ENCODE peak calls at places on chromosomes 3 and 15, in eight cellular contexts. G, X, F, K, C, Z, J and W are unnamed samples. For H3K4me1, the result is how much of the 10 kb centered on the place peaks cover.

GRCh38 chr3:141722076-141722475 is 16.0 kb upstream of the RNF7 start:
- DNase-seq in C (no peak), X (no peak), K (no peak), Z (no peak), J (no peak), G (no peak), F (no peak), W (no peak)

GRCh38 chr3:75048650-75049049 is 434.2 kb upstream of the CNTN3 start:
- DNase-seq in C (no peak), K (no peak), J (peak), Z (no peak), F (no peak), X (no peak), G (no peak), W (peak)

GRCh38 chr15:77611767-77612166 is 20.9 kb downstream of the LINGO1 start:
- DNase-seq in K (no peak), G (peak), Z (no peak), X (no peak), F (no peak), C (no peak), J (no peak), W (no peak)

GRCh38 chr3:56219894-56220805 is 248.1 kb downstream of the ERC2 start:
- DNase-seq in X (no peak), K (no peak), G (no peak), F (peak), J (no peak), Z (no peak), C (no peak), W (no peak)

GRCh38 chr3:143266936-143267335 is 147.4 kb downstream of the CHST2 start:
- DNase-seq in J (no peak), C (no peak), Z (no peak), G (no peak), K (no peak), X (no peak), F (no peak), W (no peak)

GRCh38 chr3:102095383-102095782 is 246.1 kb downstream of the NFKBIZ start:
- DNase-seq in G (no peak), Z (no peak), F (no peak), C (no peak), K (no peak), J (no peak), X (no peak), W (no peak)

GRCh38 chr15:95492388-95493070 is 838.0 kb upstream of the NR2F2 start:
- DNase-seq in J (no peak), F (no peak), G (no peak), C (no peak), X (no peak), Z (no peak), K (no peak), W (no peak)

GRCh38 chr3:1469248-1469647 is 376.4 kb downstream of the CNTN6 start:
- DNase-seq in C (no peak), J (no peak), F (no peak), K (no peak), X (no peak), G (no peak), Z (no peak), W (no peak)

GRCh38 chr15:65730560-65731172 is 61.4 kb downstream of the DENND4A start:
- DNase-seq in Z (no peak), G (no peak), C (no peak), X (no peak), K (no peak), J (peak), F (peak), W (no peak)

GRCh38 chr3:16818194-16818593 is 66.6 kb upstream of the PLCL2 start:
- DNase-seq in G (no peak), F (no peak), K (no peak), C (no peak), J (no peak), X (no peak), Z (no peak), W (no peak)

GRCh38 chr15:62291262-62291661 is 126.2 kb upstream of the C2CD4B start:
- DNase-seq in J (no peak), F (no peak), K (no peak), G (no peak), C (no peak), X (no peak), Z (no peak), W (no peak)

GRCh38 chr15:69082041-69082502 is 67.6 kb downstream of the NOX5 start:
- DNase-seq in J (peak), G (no peak), X (no peak), C (no peak), F (peak), K (no peak), Z (no peak), W (no peak)

GRCh38 chr3:188319569-188319968 is 165.6 kb downstream of the LPP start:
- DNase-seq in F (peak), Z (no peak), K (no peak), C (peak), J (peak), G (no peak), X (no peak), W (peak)

GRCh38 chr3:103218146-103218545 is 783.3 kb downstream of the ZPLD1 start:
- DNase-seq in Z (peak), G (no peak), J (no peak), F (no peak), C (no peak), K (no peak), X (no peak), W (no peak)

GRCh38 chr3:49411550-49411967 is 217 bp downstream of the RHOA start:
- DNase-seq in C (peak), J (no peak), X (peak), F (no peak), G (peak), K (peak), Z (no peak), W (no peak)

GRCh38 chr3:14920536-14920935 is 26.8 kb upstream of the NR2C2 start:
- DNase-seq in C (no peak), Z (no peak), X (no peak), K (no peak), J (no peak), F (no peak), G (no peak), W (no peak)

GRCh38 chr3:52506266-52506966 is 11.3 kb downstream of the STAB1 start:
- DNase-seq in C (no peak), Z (no peak), F (no peak), K (no peak), J (no peak), X (no peak), G (no peak), W (no peak)

GRCh38 chr15:49101536-49101935 is 53.9 kb downstream of the COPS2 start:
- DNase-seq in J (no peak), F (peak), K (no peak), Z (no peak), G (no peak), C (no peak), X (no peak), W (no peak)

GRCh38 chr3:129718201-129718600 is 111.7 kb upstream of the PLXND1 start:
- DNase-seq in F (no peak), Z (no peak), G (no peak), K (no peak), X (no peak), J (no peak), C (no peak), W (no peak)

GRCh38 chr3:98884675-98885371 is 16.7 kb downstream of the DCBLD2 start:
- DNase-seq in F (peak), C (no peak), Z (no peak), K (no peak), X (no peak), J (no peak), G (no peak), W (no peak)

GRCh38 chr3:12900885-12901411 is 59.6 kb upstream of the RPL32 start:
- DNase-seq in X (no peak), G (no peak), F (no peak), J (no peak), K (no peak), C (no peak), Z (no peak), W (no peak)

GRCh38 chr3:151308089-151308488 is 8.5 kb downstream of the GPR87 start:
- DNase-seq in J (no peak), X (no peak), K (no peak), F (no peak), C (no peak), G (no peak), Z (no peak), W (peak)
- H3K4me1 ChIP-seq in J (half or more), X (under half), K (under half), F (under half), C (under half), G (under half), Z (under half), W (under half)

DNA sequence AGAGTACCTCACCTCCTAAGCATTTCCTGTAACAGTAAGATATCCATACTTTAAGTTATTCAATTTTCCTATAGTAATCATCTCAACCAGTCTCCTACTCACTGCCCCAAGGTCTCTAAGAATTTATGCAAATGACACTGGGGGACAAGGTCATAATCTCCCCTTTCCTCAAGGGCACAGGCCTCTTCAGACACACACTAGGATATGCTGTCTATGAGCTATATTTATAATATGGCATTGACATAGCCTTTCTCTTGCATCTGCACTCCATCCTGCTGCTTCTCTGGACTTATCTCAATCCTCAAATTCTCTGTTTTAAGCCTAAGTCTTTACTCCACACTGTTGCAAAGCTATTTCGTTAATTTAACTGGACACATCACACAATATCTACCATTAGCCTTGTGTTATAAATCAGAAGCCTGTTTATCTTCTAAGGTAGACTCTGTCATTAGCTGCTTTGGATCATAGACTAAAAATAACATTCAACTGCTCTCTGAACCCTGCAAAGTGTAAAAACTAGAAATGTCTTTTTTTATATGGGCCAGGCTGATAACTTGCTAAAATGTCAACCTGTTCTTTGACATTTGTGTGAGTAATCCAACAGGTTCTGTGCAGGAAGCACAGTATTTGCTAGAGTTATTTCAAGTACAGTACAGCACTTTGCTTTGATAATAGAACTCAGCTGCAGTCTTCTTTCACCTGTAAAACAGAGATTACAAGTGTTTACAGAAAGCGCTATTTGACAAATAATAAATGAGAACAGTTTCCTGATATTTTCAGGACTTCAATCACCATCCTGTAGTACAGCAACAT is 17.8 kb upstream of the SEC62 start:
- DNase-seq in K (no peak), X (no peak), G (no peak), Z (peak), F (no peak), C (no peak), J (no peak), W (no peak)
- H3K4me1 ChIP-seq in K (under half), X (under half), G (under half), Z (half or more), F (under half), C (under half), J (under half), W (under half)

GRCh38 chr3:30435950-30436349 is 170.5 kb upstream of the TGFBR2 start:
- DNase-seq in J (no peak), F (no peak), X (no peak), G (no peak), K (no peak), C (no peak), Z (peak), W (no peak)
- H3K4me1 ChIP-seq in J (under half), F (under half), X (under half), G (under half), K (under half), C (under half), Z (under half), W (under half)

DNA sequence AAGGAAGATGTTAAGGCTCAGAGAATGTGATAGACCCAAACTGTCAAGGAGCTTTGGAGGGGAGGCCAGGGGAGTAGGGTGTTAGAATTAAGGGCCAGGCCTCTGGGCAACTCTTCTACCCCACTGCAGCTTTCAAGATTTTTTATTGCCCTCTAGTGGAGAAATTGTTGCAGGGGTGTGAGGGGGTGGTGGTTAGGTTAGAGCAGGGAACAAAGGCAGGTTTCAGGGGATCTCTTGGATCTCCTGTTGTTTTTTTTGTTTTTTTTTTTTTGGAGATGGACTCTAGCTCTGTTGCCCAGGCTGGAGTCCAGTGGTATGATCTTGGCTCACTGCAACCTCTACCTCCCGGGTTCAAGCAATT is 1.4 kb upstream of the SEC13 start:
- DNase-seq in G (no peak), J (peak), F (no peak), X (no peak), K (peak), C (no peak), Z (no peak), W (no peak)
- H3K4me1 ChIP-seq in G (under half), J (under half), F (under half), X (under half), K (under half), C (under half), Z (under half), W (under half)

DNA sequence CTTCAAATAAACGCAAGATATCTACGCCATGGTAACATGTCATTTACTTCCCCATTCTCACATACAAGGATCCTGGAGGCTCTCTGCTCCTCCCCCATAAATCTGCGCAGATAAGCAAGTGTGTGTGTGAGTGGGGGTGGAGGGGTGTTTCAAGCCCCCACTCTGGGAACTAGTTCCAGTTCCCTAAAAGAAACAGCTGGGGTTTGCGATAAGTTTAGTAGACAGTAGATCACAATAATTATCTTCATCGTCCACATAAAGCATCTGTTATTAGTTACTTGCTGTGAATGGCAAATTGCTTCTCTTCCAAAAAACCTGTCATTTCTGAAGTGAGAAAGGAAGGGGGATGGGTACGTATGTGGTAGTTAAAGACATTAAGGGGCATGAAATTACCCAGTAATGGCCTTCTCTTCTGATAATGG is 79.8 kb downstream of the RBPMS2 start:
- DNase-seq in K (no peak), C (no peak), Z (no peak), X (no peak), G (no peak), J (no peak), F (no peak), W (no peak)
- H3K4me1 ChIP-seq in K (under half), C (under half), Z (under half), X (under half), G (half or more), J (under half), F (under half), W (under half)